ENCODE peak calls at places on chromosomes 3 and 15, in four cellular contexts. U is GM12865, Y is mammary epithelial cell, Q is DMS153. H is an unnamed sample.

GRCh38 chr3:128133273-128133883 is 9.8 kb upstream of the RUVBL1 start:
- DNase-seq in Q (no peak), Y (peak), U (peak), H (no peak)

GRCh38 chr3:13626396-13626795 is 77.5 kb downstream of the FBLN2 start:
- DNase-seq in Q (no peak), Y (no peak), U (no peak), H (no peak)

GRCh38 chr3:179391906-179392305 is 44.4 kb downstream of the MFN1 start:
- DNase-seq in U (no peak), Y (no peak), Q (no peak), H (no peak)

GRCh38 chr3:153130312-153130977 is 31.6 kb upstream of the RAP2B start:
- DNase-seq in Y (peak), U (peak), Q (no peak), H (no peak)

GRCh38 chr15:26260517-26261133 is 397.5 kb upstream of the ATP10A start:
- DNase-seq in Y (no peak), Q (no peak), U (peak), H (no peak)

GRCh38 chr3:187046033-187046432 is 93.3 kb downstream of the RPL39L start:
- DNase-seq in Y (no peak), U (no peak), Q (no peak), H (no peak)

GRCh38 chr3:122635789-122636188 is 44.9 kb upstream of the PARP14 start:
- DNase-seq in U (no peak), Y (peak), Q (no peak), H (no peak)

GRCh38 chr15:56654624-56655023 is 78.7 kb downstream of the ZNF280D start:
- DNase-seq in Q (no peak), Y (no peak), U (no peak), H (no peak)

GRCh38 chr3:188950832-188951489 is 220.8 kb upstream of the TPRG1 start:
- DNase-seq in Y (peak), Q (no peak), U (no peak), H (no peak)

GRCh38 chr3:141489184-141489583 is 2.4 kb downstream of the RASA2 start:
- DNase-seq in U (peak), Q (no peak), Y (no peak), H (no peak)

GRCh38 chr15:35690089-35690488 is 144.1 kb upstream of the DPH6 start:
- DNase-seq in Y (no peak), Q (no peak), U (no peak), H (no peak)

GRCh38 chr3:12910356-12911099 is 69.2 kb upstream of the RPL32 start:
- DNase-seq in Y (no peak), Q (no peak), U (no peak), H (no peak)

GRCh38 chr3:138187296-138188012 is at the start of gene ARMC8:
- DNase-seq in U (peak), Q (no peak), Y (peak), H (peak)

GRCh38 chr3:112519424-112520001 is 20.2 kb upstream of the BTLA start:
- DNase-seq in U (peak), Q (peak), Y (peak), H (peak)

GRCh38 chr15:64459382-64459781 is 996 bp upstream of the ZNF609 start:
- DNase-seq in Y (no peak), Q (no peak), U (no peak), H (no peak)

GRCh38 chr3:138434276-138434874 is at the start of gene ESYT3:
- DNase-seq in U (no peak), Y (peak), Q (peak), H (peak)

GRCh38 chr3:197555281-197556261 is at the start of gene BDH1:
- DNase-seq in Q (peak), Y (peak), U (peak), H (peak)

GRCh38 chr3:156471431-156471830 is 83.5 kb downstream of the SSR3 start:
- DNase-seq in Q (no peak), Y (no peak), U (no peak), H (no peak)

GRCh38 chr15:52071570-52071969 is 41.0 kb downstream of the BCL2L10 start:
- DNase-seq in Y (peak), U (no peak), Q (no peak), H (no peak)

GRCh38 chr15:65329298-65329990 is 25.0 kb downstream of the RNU5B-1 start:
- DNase-seq in U (no peak), Y (no peak), Q (no peak), H (no peak)

GRCh38 chr3:152300029-152300764 is 31.5 kb downstream of the MBNL1 start:
- DNase-seq in Q (no peak), Y (no peak), U (no peak), H (no peak)

GRCh38 chr15:58314593-58315216 is 117.1 kb upstream of the LIPC start:
- DNase-seq in Y (no peak), U (no peak), Q (no peak), H (no peak)

GRCh38 chr3:146280859-146281258 is 30.0 kb upstream of the PLSCR4 start:
- DNase-seq in Q (no peak), Y (no peak), U (no peak), H (no peak)

GRCh38 chr3:71050521-71051258 is 532.8 kb downstream of the FOXP1 start:
- DNase-seq in Y (peak), Q (peak), U (no peak), H (no peak)

GRCh38 chr3:133448478-133449122 is 48.7 kb downstream of the BFSP2 start:
- DNase-seq in U (peak), Q (no peak), Y (no peak), H (no peak)